ENCODE peak calls at places on chromosomes 16 and 17, in four cellular contexts. F, Q, U and S are unnamed samples.

GRCh38 chr17:4557626-4558310 is 2.6 kb upstream of the MYBBP1A start:
- DNase-seq in Q (no peak), F (no peak), U (no peak), S (no peak)

GRCh38 chr17:31699281-31699680 is 159.8 kb downstream of the COPRS start:
- DNase-seq in F (peak), U (no peak), Q (no peak), S (no peak)

GRCh38 chr17:7927596-7927995 is 2.1 kb downstream of the KCNAB3 start:
- DNase-seq in Q (no peak), U (no peak), F (no peak), S (no peak)

GRCh38 chr17:82231562-82232321 is 2.9 kb downstream of the SLC16A3 start:
- DNase-seq in U (no peak), F (peak), Q (no peak), S (peak)

GRCh38 chr17:69884361-69884760 is 190.7 kb upstream of the KCNJ16 start:
- DNase-seq in U (no peak), Q (no peak), F (no peak), S (no peak)

GRCh38 chr17:82202981-82203380 is 9.7 kb downstream of the CCDC57 start:
- DNase-seq in Q (no peak), F (no peak), U (no peak), S (no peak)

GRCh38 chr16:72961115-72961832 is 86.7 kb downstream of the ZFHX3 start:
- DNase-seq in Q (no peak), U (no peak), F (no peak), S (no peak)

GRCh38 chr16:46883690-46884512 is at the start of gene GPT2:
- DNase-seq in U (peak), F (peak), Q (peak), S (peak)

GRCh38 chr17:4220655-4221054 is 43.1 kb downstream of the ANKFY1 start:
- DNase-seq in F (peak), U (no peak), Q (no peak), S (peak)

GRCh38 chr16:78395035-78395434 is 295.6 kb downstream of the WWOX start:
- DNase-seq in U (no peak), F (no peak), Q (no peak), S (no peak)

GRCh38 chr17:46977750-46978488 is 1.1 kb downstream of the RPRML start:
- DNase-seq in F (no peak), U (no peak), Q (no peak), S (no peak)

GRCh38 chr16:54673353-54673752 is 257.3 kb upstream of the IRX5 start:
- DNase-seq in U (no peak), F (no peak), Q (no peak), S (no peak)

GRCh38 chr17:17053446-17054379 is 11.5 kb downstream of the MPRIP start:
- DNase-seq in F (no peak), U (no peak), Q (peak), S (no peak)

GRCh38 chr17:11997972-11998233 is 628 bp upstream of the ZNF18 start:
- DNase-seq in Q (no peak), U (no peak), F (no peak), S (no peak)

GRCh38 chr17:63398680-63399079 is 47.4 kb downstream of the CYB561 start:
- DNase-seq in F (no peak), Q (no peak), U (no peak), S (no peak)

GRCh38 chr17:3576970-3577369 is 19.4 kb upstream of the TRPV3 start:
- DNase-seq in Q (no peak), F (no peak), U (no peak), S (no peak)

GRCh38 chr17:73533127-73533526 is 111.1 kb downstream of the SDK2 start:
- DNase-seq in U (no peak), Q (no peak), F (no peak), S (peak)

GRCh38 chr16:50763211-50763610 is 21.3 kb downstream of the CYLD start:
- DNase-seq in F (no peak), Q (no peak), U (no peak), S (no peak)

GRCh38 chr17:19897901-19898300 is 30.2 kb upstream of the ULK2 start:
- DNase-seq in U (peak), Q (no peak), F (no peak), S (no peak)

GRCh38 chr17:74386397-74386796 is 19.1 kb downstream of the GPR142 start:
- DNase-seq in F (no peak), Q (no peak), U (no peak), S (no peak)

GRCh38 chr16:1102921-1103648 is 7.0 kb upstream of the C1QTNF8 start:
- DNase-seq in F (peak), U (no peak), Q (no peak), S (peak)

GRCh38 chr17:81951785-81952684 is 5.0 kb upstream of the MYADML2 start:
- DNase-seq in Q (no peak), U (no peak), F (no peak), S (no peak)

GRCh38 chr16:2711370-2712062 is 8.5 kb downstream of the PRSS27 start:
- DNase-seq in U (no peak), Q (no peak), F (no peak), S (no peak)

GRCh38 chr16:53099318-53100130 is 44.7 kb downstream of the CHD9 start:
- DNase-seq in Q (peak), F (peak), U (peak), S (peak)

GRCh38 chr16:53097190-53097589 is 42.4 kb downstream of the CHD9 start:
- DNase-seq in Q (no peak), F (no peak), U (no peak), S (no peak)

GRCh38 chr16:53100889-53101288 is 46.1 kb downstream of the CHD9 start:
- DNase-seq in U (no peak), Q (no peak), F (no peak), S (peak)

GRCh38 chr16:53100131-53100748 is 45.4 kb downstream of the CHD9 start:
- DNase-seq in F (no peak), U (no peak), Q (no peak), S (no peak)

DNA sequence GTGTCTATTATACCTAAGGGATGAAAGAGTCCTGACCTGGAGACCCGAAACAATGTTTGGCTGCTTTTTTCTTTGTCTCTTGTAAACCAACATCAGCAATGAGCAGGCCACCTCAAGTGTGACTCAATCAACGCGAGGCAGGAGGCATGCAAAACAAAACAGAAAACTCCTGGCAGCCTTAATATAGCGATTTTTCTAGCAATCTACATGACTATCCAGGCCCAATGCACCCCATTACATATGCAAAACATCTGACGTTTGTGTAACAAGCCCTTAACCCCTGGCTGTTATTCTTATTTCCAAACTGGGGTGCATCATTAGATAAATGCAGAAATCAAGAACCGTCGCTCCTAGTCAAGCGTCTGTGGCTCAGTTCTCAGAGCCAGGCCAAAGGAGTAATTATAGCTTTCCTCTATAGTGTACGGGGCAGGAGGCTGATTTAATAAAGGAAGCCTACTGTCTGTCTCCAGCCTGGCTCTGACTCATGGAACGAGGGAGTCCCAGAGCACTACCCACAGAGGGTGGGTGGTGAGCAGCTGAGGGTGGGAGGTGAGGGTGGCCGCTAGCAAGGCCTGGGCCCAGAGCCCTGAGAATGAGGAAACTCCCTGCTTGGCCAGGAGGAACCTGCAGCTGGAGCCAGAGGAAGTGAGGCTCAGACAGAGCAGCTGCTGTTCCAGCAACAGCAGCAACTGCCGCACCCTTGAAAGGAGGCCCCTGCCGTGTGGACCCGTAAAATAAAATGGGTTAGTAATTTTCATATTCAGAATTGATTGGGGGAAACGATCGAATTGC is 43.9 kb downstream of the CHD9 start:
- DNase-seq in U (no peak), Q (peak), F (peak), S (peak)
- TF ChIP-seq POLR2AphosphoS5 in U (peak), Q (peak), F (peak), S (no peak)

DNA sequence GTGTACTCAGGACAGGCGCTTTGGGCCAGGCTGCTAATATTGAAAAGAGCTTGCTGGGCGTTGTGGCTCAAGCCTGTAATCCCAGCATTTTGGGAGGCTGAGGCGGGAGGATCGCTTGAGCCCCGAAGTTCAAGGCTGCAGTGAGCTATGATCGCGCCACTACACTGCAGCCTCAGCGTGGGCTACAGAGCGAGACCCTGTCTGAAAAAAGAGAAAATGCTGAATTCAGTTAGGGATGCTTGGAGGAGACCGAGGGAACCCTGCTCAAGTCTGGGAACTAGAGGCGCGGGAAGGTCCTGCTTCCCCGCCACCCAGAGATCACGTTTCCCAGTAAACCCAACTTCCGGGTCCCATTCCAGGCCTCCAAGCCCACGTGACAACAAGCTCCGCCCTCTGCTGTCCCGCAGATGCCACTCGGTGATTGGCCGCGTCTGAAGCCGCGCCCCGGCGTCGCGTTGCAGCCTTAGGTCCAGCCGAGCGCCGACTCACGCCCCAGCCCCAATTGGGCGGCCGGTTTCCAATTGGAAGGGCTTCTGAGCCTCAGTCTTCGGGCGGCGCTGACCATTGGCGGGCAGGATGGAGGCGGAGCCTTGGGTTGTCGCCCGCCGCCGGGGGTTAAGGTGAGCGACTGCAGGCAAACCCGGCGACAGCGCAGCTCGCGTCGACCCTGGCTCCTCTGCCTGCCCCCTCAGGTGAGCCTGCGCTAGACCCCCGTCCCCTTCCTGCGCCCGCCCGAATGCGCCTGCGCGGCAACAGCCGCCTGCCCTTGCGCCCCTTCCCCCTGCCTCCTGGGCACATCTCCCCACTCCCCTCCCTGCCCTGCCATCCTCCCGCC is at the start of gene PHKG2:
- DNase-seq in F (peak), Q (peak), U (peak), S (peak)
- TF ChIP-seq POLR2A in F (peak), Q (peak), U (peak), S (peak)

DNA sequence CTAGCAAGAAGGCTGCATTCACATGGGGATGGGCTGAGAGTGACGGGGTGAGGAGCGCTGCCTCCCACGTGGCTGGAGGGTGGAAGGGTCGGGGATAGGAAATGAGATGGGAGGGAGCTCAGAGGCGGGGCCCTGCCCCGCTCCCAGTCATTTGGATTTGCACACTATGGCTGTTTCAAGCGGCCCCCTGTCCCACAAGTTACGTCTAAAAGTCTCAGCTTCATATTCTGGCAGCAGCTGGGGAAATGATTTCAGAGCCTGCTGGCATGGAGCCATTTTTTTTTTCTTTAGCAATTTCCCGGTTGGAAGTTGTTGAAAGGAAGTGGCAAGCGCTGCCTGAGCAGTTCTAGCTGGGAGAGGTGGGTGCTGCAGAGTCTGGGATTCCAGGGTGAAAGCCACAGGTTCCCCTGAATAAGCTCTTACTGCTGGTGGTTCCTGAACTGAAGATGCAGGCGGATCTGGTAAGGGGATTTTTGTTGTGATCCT is 70.9 kb upstream of the LGALS9 start:
- DNase-seq in U (no peak), F (peak), Q (no peak), S (no peak)
- TF ChIP-seq POLR2AphosphoS5 in U (no peak), F (no peak), Q (no peak), S (peak)

DNA sequence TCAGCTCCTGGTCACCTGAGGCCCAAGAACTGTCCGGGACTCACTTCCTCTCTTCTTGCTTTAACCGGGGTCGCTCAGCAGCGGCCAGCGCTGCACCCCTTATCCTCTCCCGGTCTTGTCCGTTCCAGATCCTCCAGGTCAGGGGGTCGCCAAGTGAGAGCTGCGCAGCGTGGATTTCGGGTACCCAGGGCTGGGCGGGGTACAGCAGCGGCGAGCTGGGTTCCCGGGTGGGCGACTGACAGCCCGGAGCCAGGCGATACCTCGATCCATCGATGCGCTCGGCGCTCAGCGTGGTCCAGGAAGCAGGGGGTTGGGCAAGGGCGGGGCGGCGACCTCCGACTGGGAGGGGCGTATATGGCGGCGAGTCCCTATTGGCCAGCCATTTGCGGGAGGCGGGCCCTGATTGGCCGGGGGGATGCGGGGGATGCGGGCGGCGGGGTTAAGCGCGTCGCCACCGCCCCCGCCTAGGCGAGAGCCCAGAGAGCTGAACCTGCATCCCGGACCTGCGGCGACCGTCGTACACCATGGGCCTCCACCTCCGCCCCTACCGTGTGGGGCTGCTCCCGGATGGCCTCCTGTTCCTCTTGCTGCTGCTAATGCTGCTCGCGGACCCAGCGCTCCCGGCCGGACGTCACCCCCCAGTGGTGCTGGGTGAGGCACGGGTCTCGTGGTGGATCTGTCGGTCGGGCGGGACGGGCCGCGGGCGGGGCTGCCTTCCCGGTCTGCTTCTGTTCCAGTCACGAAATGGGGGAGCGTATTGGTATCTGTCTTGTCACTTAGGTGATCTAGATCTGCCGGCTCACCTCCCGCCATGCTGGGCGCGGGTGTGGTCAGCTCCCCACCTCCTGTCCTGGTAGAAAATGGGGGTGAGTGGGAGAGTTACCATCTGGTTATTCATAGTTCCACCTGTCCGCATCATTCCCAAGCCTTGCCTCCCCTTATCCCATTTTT is at the start of gene PLA2G15:
- DNase-seq in F (peak), U (peak), Q (peak), S (peak)
- TF ChIP-seq POLR2A in F (peak), U (no peak), Q (no peak), S (peak)

DNA sequence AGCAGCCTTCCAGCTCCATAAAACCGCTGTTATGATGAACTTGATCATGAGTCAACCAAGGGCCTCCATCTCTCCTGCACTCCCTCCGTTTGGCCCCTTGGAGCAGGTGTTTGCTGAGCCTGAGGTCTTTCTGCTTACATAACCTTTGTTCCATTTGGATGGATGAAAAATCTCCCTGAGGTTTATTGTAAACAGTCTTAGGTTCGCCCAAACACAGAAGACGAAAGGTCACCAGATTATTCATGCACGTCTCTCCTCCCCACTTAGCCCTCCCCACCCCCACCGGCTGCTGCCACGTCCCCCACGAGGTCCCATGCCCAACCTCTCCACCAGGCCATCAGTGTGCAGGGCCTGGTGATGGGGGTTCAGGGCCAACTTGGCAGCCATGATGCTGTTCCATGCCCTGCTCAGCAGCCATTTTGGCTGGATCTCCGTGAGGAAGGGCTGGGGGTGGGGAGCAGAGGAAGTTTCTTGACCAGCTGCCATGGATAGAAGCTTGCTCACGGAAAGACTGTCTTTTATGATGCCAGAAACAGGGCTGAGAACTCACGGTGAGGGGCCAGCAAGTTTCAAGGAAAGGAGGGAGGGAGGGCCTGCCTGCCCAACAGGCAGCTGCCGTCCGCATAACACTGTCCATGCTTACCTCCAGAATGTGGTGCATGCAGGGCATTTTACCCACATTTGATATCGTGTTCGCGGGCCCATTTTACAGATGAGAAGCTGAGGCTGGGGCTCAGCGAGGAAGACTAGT is 47.8 kb upstream of the FOXF1 start:
- DNase-seq in F (peak), U (no peak), Q (no peak), S (no peak)
- TF ChIP-seq POLR2AphosphoS5 in F (peak), U (no peak), Q (no peak), S (no peak)

GRCh38 chr17:45127583-45128300 is 4.6 kb downstream of the PLCD3 start:
- DNase-seq in F (peak), U (no peak), Q (peak), S (peak)
- TF ChIP-seq POLR2A in F (no peak), U (no peak), Q (no peak), S (no peak)

GRCh38 chr17:21119945-21120249 is 6.9 kb upstream of the DHRS7B start:
- DNase-seq in U (no peak), Q (no peak), F (no peak), S (no peak)

GRCh38 chr17:21113706-21114105 is 13.1 kb upstream of the DHRS7B start:
- DNase-seq in U (no peak), F (no peak), Q (no peak), S (no peak)

GRCh38 chr17:21124096-21124495 is 2.7 kb upstream of the DHRS7B start:
- DNase-seq in Q (no peak), F (no peak), U (no peak), S (no peak)

DNA sequence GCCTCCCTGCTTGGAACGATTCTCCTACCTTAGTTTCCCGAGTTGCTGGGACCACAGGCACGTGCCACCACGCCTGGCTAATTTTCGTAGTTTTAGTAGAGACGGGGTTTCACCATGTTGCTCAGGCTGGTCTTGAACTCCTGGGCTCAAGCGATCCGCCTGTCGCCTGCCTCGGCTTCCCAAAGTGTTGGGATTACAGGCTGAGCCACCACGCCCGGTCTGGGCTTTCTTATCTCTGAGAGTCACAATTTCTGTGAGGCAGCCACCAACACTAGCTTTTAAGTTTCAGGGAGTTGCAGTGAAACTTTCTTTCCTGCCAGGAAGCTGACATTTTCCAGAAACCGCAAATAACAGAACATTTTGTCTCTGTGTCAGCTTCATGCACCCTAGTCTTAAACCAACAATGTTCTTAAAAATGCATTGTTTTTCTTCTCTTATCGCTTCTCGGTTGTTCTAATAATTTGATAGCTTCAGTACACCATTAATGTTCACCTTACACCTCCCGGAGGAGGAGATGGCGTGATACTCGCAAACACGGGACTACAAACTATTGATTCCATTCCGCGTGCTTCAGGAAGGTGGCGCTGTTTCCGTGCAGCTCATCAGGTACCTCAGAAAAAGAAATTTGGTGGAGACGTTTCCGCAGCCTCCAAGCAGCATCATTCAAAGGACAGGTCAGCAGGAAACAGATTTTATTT is 7.4 kb upstream of the DHRS7B start:
- DNase-seq in Q (peak), U (peak), F (peak), S (peak)
- TF ChIP-seq POLR2AphosphoS5 in Q (no peak), U (no peak), F (no peak), S (peak)

GRCh38 chr17:64499805-64500486 is 3.1 kb upstream of the POLG2 start:
- DNase-seq in Q (no peak), U (no peak), F (no peak), S (no peak)
- TF ChIP-seq POLR2A in Q (no peak), U (no peak), F (peak), S (no peak)